ENCODE peak calls at places on chromosomes 7 and 10, in six cellular contexts. One of them, this sample, is unnamed.

GRCh38 chr7:117908031-117908795 is 35.0 kb upstream of the CTTNBP2 start:
- DNase-seq in kidney epithelial cell: no peak
- DNase-seq in ovary: no peak
- DNase-seq in HL-60: no peak
- DNase-seq in astrocyte: no peak
- DNase-seq in left ventricle myocardium inferior: no peak
- DNase-seq in this sample: no peak

GRCh38 chr7:79653136-79653631 is 199.7 kb upstream of the MAGI2 start:
- DNase-seq in kidney epithelial cell: no peak
- DNase-seq in astrocyte: no peak
- DNase-seq in HL-60: no peak
- DNase-seq in left ventricle myocardium inferior: no peak
- DNase-seq in ovary: no peak
- DNase-seq in this sample: no peak

GRCh38 chr10:69685802-69686585 is 55.9 kb downstream of the FAM241B start:
- DNase-seq in left ventricle myocardium inferior: peak; percentile 75
- DNase-seq in ovary: peak; percentile 49
- DNase-seq in kidney epithelial cell: peak; percentile 16
- DNase-seq in astrocyte: peak; percentile 32
- DNase-seq in HL-60: no peak
- DNase-seq in this sample: no peak

GRCh38 chr7:84916161-84916560 is 270.7 kb downstream of the SEMA3D start:
- DNase-seq in HL-60: no peak
- DNase-seq in astrocyte: no peak
- DNase-seq in ovary: no peak
- DNase-seq in kidney epithelial cell: no peak
- DNase-seq in left ventricle myocardium inferior: no peak
- DNase-seq in this sample: no peak

GRCh38 chr7:78420001-78420400 is 621.4 kb downstream of the PHTF2 start:
- DNase-seq in ovary: no peak
- DNase-seq in left ventricle myocardium inferior: no peak
- DNase-seq in HL-60: no peak
- DNase-seq in astrocyte: no peak
- DNase-seq in kidney epithelial cell: no peak
- DNase-seq in this sample: no peak

GRCh38 chr7:5204546-5204945 is 14.5 kb downstream of the WIPI2 start:
- DNase-seq in left ventricle myocardium inferior: no peak
- DNase-seq in ovary: no peak
- DNase-seq in astrocyte: no peak
- DNase-seq in kidney epithelial cell: no peak
- DNase-seq in HL-60: no peak
- DNase-seq in this sample: no peak

GRCh38 chr7:153286763-153287162 is 527.2 kb downstream of the ACTR3B start:
- DNase-seq in HL-60: no peak
- DNase-seq in astrocyte: no peak
- DNase-seq in kidney epithelial cell: no peak
- DNase-seq in ovary: no peak
- DNase-seq in left ventricle myocardium inferior: no peak
- DNase-seq in this sample: no peak

GRCh38 chr7:142885311-142886230 is at the start of gene TRPV6:
- DNase-seq in ovary: no peak
- DNase-seq in left ventricle myocardium inferior: no peak
- DNase-seq in astrocyte: no peak
- DNase-seq in kidney epithelial cell: no peak
- DNase-seq in HL-60: no peak
- DNase-seq in this sample: no peak

GRCh38 chr7:113209449-113210203 is 91.3 kb upstream of the SMIM30 start:
- DNase-seq in ovary: no peak
- DNase-seq in kidney epithelial cell: no peak
- DNase-seq in HL-60: no peak
- DNase-seq in left ventricle myocardium inferior: no peak
- DNase-seq in astrocyte: no peak
- DNase-seq in this sample: no peak

GRCh38 chr10:6794441-6794840 is 214.4 kb upstream of the PRKCQ start:
- DNase-seq in astrocyte: no peak
- DNase-seq in HL-60: no peak
- DNase-seq in left ventricle myocardium inferior: no peak
- DNase-seq in ovary: no peak
- DNase-seq in kidney epithelial cell: no peak
- DNase-seq in this sample: no peak

GRCh38 chr7:133315332-133316040 is 62.6 kb downstream of the EXOC4 start:
- DNase-seq in astrocyte: peak; percentile 75
- DNase-seq in left ventricle myocardium inferior: no peak
- DNase-seq in kidney epithelial cell: no peak
- DNase-seq in HL-60: no peak
- DNase-seq in ovary: no peak
- DNase-seq in this sample: no peak

GRCh38 chr10:89163265-89163995 is 43.7 kb downstream of the CH25H start:
- DNase-seq in left ventricle myocardium inferior: peak; percentile 14
- DNase-seq in ovary: no peak
- DNase-seq in HL-60: peak; percentile 5
- DNase-seq in kidney epithelial cell: no peak
- DNase-seq in astrocyte: no peak
- DNase-seq in this sample: peak; percentile 67

GRCh38 chr7:23619141-23619540 is 22.0 kb downstream of the CCDC126 start:
- DNase-seq in astrocyte: no peak
- DNase-seq in kidney epithelial cell: no peak
- DNase-seq in ovary: no peak
- DNase-seq in left ventricle myocardium inferior: no peak
- DNase-seq in HL-60: no peak
- DNase-seq in this sample: no peak

GRCh38 chr10:64558094-64558870 is 1037.1 kb downstream of the REEP3 start:
- DNase-seq in kidney epithelial cell: no peak
- DNase-seq in HL-60: no peak
- DNase-seq in astrocyte: no peak
- DNase-seq in left ventricle myocardium inferior: no peak
- DNase-seq in ovary: no peak
- DNase-seq in this sample: no peak

GRCh38 chr10:11443468-11444147 is 167.8 kb downstream of the USP6NL start:
- DNase-seq in HL-60: no peak
- DNase-seq in astrocyte: no peak
- DNase-seq in kidney epithelial cell: no peak
- DNase-seq in ovary: no peak
- DNase-seq in left ventricle myocardium inferior: no peak
- DNase-seq in this sample: no peak

GRCh38 chr10:132458595-132459251 is 61.7 kb downstream of the PWWP2B start:
- DNase-seq in kidney epithelial cell: no peak
- DNase-seq in ovary: peak; percentile 82
- DNase-seq in astrocyte: no peak
- DNase-seq in left ventricle myocardium inferior: no peak
- DNase-seq in HL-60: no peak
- DNase-seq in this sample: peak; percentile 84

GRCh38 chr10:74113546-74113945 is 37.1 kb downstream of the AP3M1 start:
- DNase-seq in kidney epithelial cell: no peak
- DNase-seq in left ventricle myocardium inferior: no peak
- DNase-seq in HL-60: no peak
- DNase-seq in astrocyte: no peak
- DNase-seq in ovary: no peak
- DNase-seq in this sample: no peak

GRCh38 chr7:2624293-2624881 is 7.4 kb upstream of the TTYH3 start:
- DNase-seq in ovary: no peak
- DNase-seq in HL-60: no peak
- DNase-seq in kidney epithelial cell: no peak
- DNase-seq in astrocyte: no peak
- DNase-seq in left ventricle myocardium inferior: peak; percentile 18
- DNase-seq in this sample: no peak

GRCh38 chr10:95832216-95833037 is 75.3 kb upstream of the CC2D2B start:
- DNase-seq in HL-60: no peak
- DNase-seq in ovary: no peak
- DNase-seq in kidney epithelial cell: no peak
- DNase-seq in left ventricle myocardium inferior: no peak
- DNase-seq in astrocyte: no peak
- DNase-seq in this sample: peak; percentile 67

GRCh38 chr10:96502561-96503267 is 11.0 kb downstream of the TLL2 start:
- DNase-seq in ovary: no peak
- DNase-seq in left ventricle myocardium inferior: no peak
- DNase-seq in kidney epithelial cell: peak; percentile 91
- DNase-seq in astrocyte: no peak
- DNase-seq in HL-60: no peak
- DNase-seq in this sample: peak; percentile 5

GRCh38 chr10:43265799-43266721 is 805 bp downstream of the RASGEF1A start:
- DNase-seq in ovary: peak; percentile 26
- DNase-seq in kidney epithelial cell: no peak
- DNase-seq in HL-60: no peak
- DNase-seq in left ventricle myocardium inferior: no peak
- DNase-seq in astrocyte: no peak
- DNase-seq in this sample: peak; percentile 30

GRCh38 chr10:70324341-70324861 is 40.6 kb upstream of the NPFFR1 start:
- DNase-seq in ovary: no peak
- DNase-seq in kidney epithelial cell: no peak
- DNase-seq in astrocyte: no peak
- DNase-seq in left ventricle myocardium inferior: no peak
- DNase-seq in HL-60: no peak
- DNase-seq in this sample: peak; percentile 82

GRCh38 chr10:132690401-132690800 is 95.5 kb downstream of the NKX6-2 start:
- DNase-seq in left ventricle myocardium inferior: peak; percentile 4
- DNase-seq in astrocyte: no peak
- DNase-seq in kidney epithelial cell: no peak
- DNase-seq in ovary: no peak
- DNase-seq in HL-60: no peak
- DNase-seq in this sample: no peak

DNA sequence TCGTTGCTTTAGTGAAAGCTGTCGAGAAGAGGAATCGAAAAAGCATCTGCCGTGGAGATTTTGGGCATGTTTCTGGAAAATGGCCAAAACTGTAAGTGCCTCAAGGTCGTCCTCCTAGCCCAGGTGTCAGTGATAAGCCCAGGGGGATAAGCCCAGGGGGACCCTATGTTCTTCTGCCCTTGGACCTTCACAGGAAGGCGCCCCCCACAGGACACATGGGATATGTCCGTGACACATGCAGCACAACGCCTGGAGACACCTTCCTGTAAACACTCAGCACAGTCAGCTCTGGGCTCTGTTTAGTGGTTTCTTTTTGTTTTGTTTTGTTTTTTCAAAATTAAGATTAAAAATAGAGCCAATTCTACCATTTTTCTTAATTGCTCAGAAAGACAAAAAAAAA is 272.7 kb downstream of the KLF6 start:
- DNase-seq in ovary: no peak
- DNase-seq in astrocyte: no peak
- DNase-seq in kidney epithelial cell: no peak
- DNase-seq in left ventricle myocardium inferior: no peak
- DNase-seq in HL-60: no peak
- DNase-seq in this sample: no peak
- TF ChIP-seq CTCF in ovary: no peak
- TF ChIP-seq CTCF in astrocyte: no peak
- TF ChIP-seq CTCF in kidney epithelial cell: peak; percentile 9
- TF ChIP-seq CTCF in left ventricle myocardium inferior: no peak
- TF ChIP-seq CTCF in HL-60: no peak
- TF ChIP-seq CTCF in this sample: no peak

GRCh38 chr10:124086787-124087671 is 6.4 kb downstream of the CHST15 start:
- DNase-seq in astrocyte: no peak
- DNase-seq in HL-60: no peak
- DNase-seq in left ventricle myocardium inferior: no peak
- DNase-seq in kidney epithelial cell: no peak
- DNase-seq in ovary: peak; percentile 37
- DNase-seq in this sample: no peak
- TF ChIP-seq CTCF in astrocyte: no peak
- TF ChIP-seq CTCF in HL-60: no peak
- TF ChIP-seq CTCF in left ventricle myocardium inferior: no peak
- TF ChIP-seq CTCF in kidney epithelial cell: no peak
- TF ChIP-seq CTCF in ovary: no peak
- TF ChIP-seq CTCF in this sample: no peak

GRCh38 chr7:144023171-144023827 is 23.2 kb downstream of the OR6B1 start:
- DNase-seq in HL-60: no peak
- DNase-seq in left ventricle myocardium inferior: no peak
- DNase-seq in ovary: no peak
- DNase-seq in kidney epithelial cell: no peak
- DNase-seq in astrocyte: no peak
- DNase-seq in this sample: no peak

GRCh38 chr7:144022169-144022568 is 22.0 kb downstream of the OR6B1 start:
- DNase-seq in HL-60: no peak
- DNase-seq in kidney epithelial cell: no peak
- DNase-seq in ovary: no peak
- DNase-seq in left ventricle myocardium inferior: no peak
- DNase-seq in astrocyte: no peak
- DNase-seq in this sample: no peak

GRCh38 chr7:144020340-144020739 is 20.2 kb downstream of the OR6B1 start:
- DNase-seq in astrocyte: no peak
- DNase-seq in ovary: no peak
- DNase-seq in left ventricle myocardium inferior: peak; percentile 18
- DNase-seq in HL-60: no peak
- DNase-seq in kidney epithelial cell: no peak
- DNase-seq in this sample: no peak

GRCh38 chr7:144018065-144018464 is 17.9 kb downstream of the OR6B1 start:
- DNase-seq in astrocyte: no peak
- DNase-seq in HL-60: no peak
- DNase-seq in left ventricle myocardium inferior: no peak
- DNase-seq in kidney epithelial cell: no peak
- DNase-seq in ovary: no peak
- DNase-seq in this sample: no peak

DNA sequence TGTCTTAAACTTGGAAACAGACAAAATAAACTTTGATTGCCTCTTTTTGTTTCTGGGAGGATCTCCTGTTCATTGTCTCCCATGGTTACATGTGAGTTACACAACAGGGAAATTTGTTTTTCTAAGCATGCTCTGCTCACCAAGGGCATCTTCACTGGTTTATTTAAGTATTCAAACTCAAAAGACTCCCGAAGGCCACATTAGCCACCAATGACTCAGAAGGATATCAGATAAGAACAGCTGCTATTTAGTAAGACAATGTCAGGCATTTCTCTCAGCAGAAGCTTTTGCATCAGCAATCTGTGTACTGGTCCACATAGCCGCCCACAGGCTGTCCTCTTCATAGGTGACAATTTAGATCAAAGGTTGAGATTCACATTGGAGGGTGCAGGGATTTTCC is 19.3 kb downstream of the OR6B1 start:
- DNase-seq in kidney epithelial cell: peak; percentile 69
- DNase-seq in left ventricle myocardium inferior: no peak
- DNase-seq in astrocyte: peak; percentile 84
- DNase-seq in ovary: no peak
- DNase-seq in HL-60: no peak
- DNase-seq in this sample: no peak
- TF ChIP-seq CTCF in kidney epithelial cell: no peak
- TF ChIP-seq CTCF in left ventricle myocardium inferior: no peak
- TF ChIP-seq CTCF in astrocyte: no peak
- TF ChIP-seq CTCF in ovary: no peak
- TF ChIP-seq CTCF in HL-60: no peak
- TF ChIP-seq CTCF in this sample: no peak

GRCh38 chr7:159156436-159157245 is 12.0 kb upstream of the VIPR2 start:
- DNase-seq in ovary: no peak
- DNase-seq in left ventricle myocardium inferior: no peak
- DNase-seq in astrocyte: no peak
- DNase-seq in kidney epithelial cell: no peak
- DNase-seq in HL-60: no peak
- DNase-seq in this sample: no peak

GRCh38 chr7:159158125-159158887 is 13.6 kb upstream of the VIPR2 start:
- DNase-seq in HL-60: no peak
- DNase-seq in left ventricle myocardium inferior: no peak
- DNase-seq in kidney epithelial cell: no peak
- DNase-seq in astrocyte: no peak
- DNase-seq in ovary: no peak
- DNase-seq in this sample: no peak

GRCh38 chr7:159158888-159159405 is 14.3 kb upstream of the VIPR2 start:
- DNase-seq in kidney epithelial cell: no peak
- DNase-seq in left ventricle myocardium inferior: no peak
- DNase-seq in HL-60: no peak
- DNase-seq in ovary: no peak
- DNase-seq in astrocyte: no peak
- DNase-seq in this sample: no peak

GRCh38 chr7:159159731-159160130 is 15.1 kb upstream of the VIPR2 start:
- DNase-seq in kidney epithelial cell: no peak
- DNase-seq in HL-60: no peak
- DNase-seq in astrocyte: no peak
- DNase-seq in left ventricle myocardium inferior: no peak
- DNase-seq in ovary: no peak
- DNase-seq in this sample: no peak

GRCh38 chr7:159157714-159158113 is 13.0 kb upstream of the VIPR2 start:
- DNase-seq in HL-60: no peak
- DNase-seq in left ventricle myocardium inferior: no peak
- DNase-seq in astrocyte: no peak
- DNase-seq in ovary: no peak
- DNase-seq in kidney epithelial cell: no peak
- DNase-seq in this sample: no peak
- TF ChIP-seq CTCF in HL-60: no peak
- TF ChIP-seq CTCF in left ventricle myocardium inferior: no peak
- TF ChIP-seq CTCF in astrocyte: no peak
- TF ChIP-seq CTCF in ovary: no peak
- TF ChIP-seq CTCF in kidney epithelial cell: no peak
- TF ChIP-seq CTCF in this sample: no peak

This sample was measured in GM10248.